ENCODE peak calls at places on chromosomes 4 and X, in six cellular contexts. Z is H9, U is IMR-90, E is trophoblast cell, H is H1, A is mesenchymal stem cell. T is an unnamed sample.

GRCh38 chr4:97923096-97923495 is 220.2 kb downstream of the STPG2 start:
- DNase-seq in E (no peak), H (no peak), U (no peak), Z (no peak), A (no peak), T (no peak)

GRCh38 chrX:69150294-69150960 is 14.8 kb downstream of the PJA1 start:
- DNase-seq in U (no peak), A (no peak), E (peak; percentile 57), H (no peak), Z (no peak), T (no peak)

GRCh38 chr4:148782284-148782683 is 340.1 kb upstream of the NR3C2 start:
- DNase-seq in U (no peak), Z (peak; percentile 92), H (peak; percentile 72), E (peak; percentile 43), A (no peak), T (peak; percentile 24)

GRCh38 chrX:444305-444704 is 57.6 kb upstream of the PPP2R3B start:
- DNase-seq in H (no peak), Z (no peak), A (no peak), U (no peak), E (no peak), T (no peak)

GRCh38 chr4:40550900-40551546 is 78.6 kb downstream of the RBM47 start:
- DNase-seq in Z (no peak), H (no peak), E (no peak), U (peak; percentile 52), A (peak; percentile 45), T (no peak)

GRCh38 chrX:119981286-119982070 is 37.9 kb upstream of the NKAP start:
- DNase-seq in A (peak; percentile 33), H (no peak), Z (peak; percentile 60), U (peak; percentile 5), E (peak; percentile 10), T (no peak)

GRCh38 chr4:138804705-138805104 is 210.9 kb upstream of the NOCT start:
- DNase-seq in Z (no peak), A (no peak), H (no peak), E (peak; percentile 33), U (peak; percentile 7), T (no peak)

GRCh38 chrX:120406638-120407037 is 44.7 kb downstream of the ATP1B4 start:
- DNase-seq in A (no peak), U (no peak), Z (no peak), H (no peak), E (no peak), T (no peak)

GRCh38 chr4:108635070-108635655 is 14.8 kb downstream of the RPL34 start:
- DNase-seq in U (no peak), E (no peak), Z (no peak), H (no peak), A (no peak), T (no peak)

GRCh38 chr4:112938461-112939058 is 110.9 kb upstream of the ANK2 start:
- DNase-seq in E (no peak), H (no peak), Z (no peak), U (peak; percentile 36), A (peak; percentile 65), T (peak; percentile 54)

GRCh38 chr4:123444298-123444731 is 47.7 kb downstream of the SPRY1 start:
- DNase-seq in Z (peak; percentile 65), A (peak; percentile 78), E (no peak), U (peak; percentile 56), H (peak; percentile 43), T (peak; percentile 89)

GRCh38 chr4:3115637-3116300 is 41.3 kb downstream of the HTT start:
- DNase-seq in H (no peak), U (peak; percentile 81), Z (no peak), E (peak; percentile 60), A (peak; percentile 78), T (no peak)

GRCh38 chr4:85127653-85128052 is 161.2 kb upstream of the WDFY3 start:
- DNase-seq in E (peak; percentile 38), H (peak; percentile 59), A (peak; percentile 35), Z (peak; percentile 88), U (no peak), T (peak; percentile 48)

GRCh38 chr4:2937986-2938385 is 25.2 kb downstream of the NOP14 start:
- DNase-seq in H (no peak), U (no peak), Z (no peak), E (no peak), A (no peak), T (no peak)

GRCh38 chr4:165294907-165295306 is 32.6 kb upstream of the MSMO1 start:
- DNase-seq in H (no peak), U (no peak), A (no peak), E (no peak), Z (no peak), T (no peak)

GRCh38 chr4:178553201-178553600 is 1111.0 kb upstream of the AGA start:
- DNase-seq in U (no peak), Z (no peak), E (no peak), A (no peak), H (no peak), T (no peak)

GRCh38 chr4:43316813-43317212 is 424.3 kb downstream of the GRXCR1 start:
- DNase-seq in U (peak; percentile 58), A (no peak), Z (no peak), E (no peak), H (no peak), T (no peak)

DNA sequence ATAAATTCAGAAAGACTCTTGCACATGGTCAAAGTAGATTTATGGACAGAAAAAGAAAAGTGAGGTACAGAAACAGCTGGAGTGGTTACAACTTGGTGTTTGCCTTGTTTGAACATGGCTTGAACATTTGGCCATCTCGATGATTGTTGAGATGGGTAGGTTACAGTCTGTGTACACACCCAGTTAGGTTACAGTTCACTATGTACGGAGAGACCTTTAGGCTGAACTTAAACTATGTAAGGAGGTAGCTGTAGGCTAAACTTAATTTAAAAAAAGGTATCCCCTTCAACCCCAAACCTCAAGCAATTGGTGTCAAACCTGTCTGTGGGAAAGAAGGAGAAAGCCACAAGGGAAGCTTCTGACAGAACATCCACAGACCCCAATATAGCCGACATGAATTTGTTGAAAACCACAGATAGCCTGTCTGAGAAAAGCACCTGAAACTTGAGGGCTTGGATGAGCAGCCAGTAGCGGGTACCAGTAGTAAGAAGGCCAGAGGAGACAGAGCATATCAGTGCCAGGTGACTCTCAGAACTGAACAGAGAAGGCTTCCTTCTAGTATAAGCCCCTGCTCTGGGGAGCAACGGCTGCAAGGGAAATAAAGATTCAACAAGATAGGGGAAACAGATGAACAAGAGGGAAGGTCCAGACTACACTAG is 247.9 kb upstream of the GALNTL6 start:
- DNase-seq in E (no peak), U (no peak), A (no peak), Z (no peak), H (no peak), T (no peak)
- H4K8ac ChIP-seq in E (no peak overlapping the region), U (no peak overlapping the region), A (no peak overlapping the region), Z (no peak overlapping the region), H (no peak overlapping the region), T (no peak overlapping the region)

GRCh38 chr4:173328236-173328901 is 5.8 kb downstream of the HMGB2 start:
- DNase-seq in E (no peak), A (no peak), H (no peak), Z (no peak), U (peak; percentile 7), T (no peak)
- H2AK5ac ChIP-seq in E (no peak overlapping the region), A (no peak overlapping the region), H (no peak overlapping the region), Z (no peak overlapping the region), U (no peak overlapping the region), T (no peak overlapping the region)

GRCh38 chr4:38985363-38986065 is 46.7 kb downstream of the TMEM156 start:
- DNase-seq in H (no peak), Z (no peak), E (no peak), U (no peak), A (no peak), T (peak; percentile 52)

GRCh38 chr4:38989487-38989886 is 42.7 kb downstream of the TMEM156 start:
- DNase-seq in U (peak; percentile 65), H (no peak), E (no peak), A (no peak), Z (no peak), T (no peak)

GRCh38 chr4:38983756-38984647 is 48.2 kb downstream of the TMEM156 start:
- DNase-seq in U (peak; percentile 56), Z (no peak), A (peak; percentile 83), H (no peak), E (no peak), T (peak; percentile 23)

GRCh38 chr4:38990241-38990640 is 42.0 kb downstream of the TMEM156 start:
- DNase-seq in U (no peak), H (no peak), E (no peak), Z (no peak), A (no peak), T (no peak)

DNA sequence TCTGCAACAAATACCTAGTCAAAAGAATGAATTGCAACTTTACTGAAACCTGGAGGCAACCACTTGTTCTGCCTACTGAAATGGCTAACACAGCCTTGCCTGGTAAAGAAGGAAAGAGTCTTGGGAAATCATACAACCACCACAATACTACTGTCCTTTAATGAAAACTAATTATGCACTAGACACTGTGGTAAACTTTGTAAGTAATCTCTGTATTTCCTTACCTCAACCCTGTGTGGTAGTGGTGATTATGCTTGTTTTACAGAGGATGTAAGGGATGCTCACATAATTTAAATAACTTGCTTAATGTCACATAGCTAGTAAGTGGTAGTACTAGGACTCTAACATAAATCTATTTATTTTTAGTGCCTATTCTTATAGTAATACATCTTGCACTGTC is 44.7 kb downstream of the TMEM156 start:
- DNase-seq in U (no peak), Z (no peak), H (no peak), E (no peak), A (no peak), T (no peak)
- H2AFZ ChIP-seq in U (no peak overlapping the region), Z (no peak overlapping the region), H (no peak overlapping the region), E (no peak overlapping the region), A (no peak overlapping the region), T (no peak overlapping the region)

GRCh38 chr4:173170210-173170778 is 1.7 kb downstream of the GALNT7 start:
- DNase-seq in E (no peak), A (peak; percentile 40), Z (no peak), H (no peak), U (no peak), T (no peak)

GRCh38 chr4:173167793-173168395 is 717 bp upstream of the GALNT7 start:
- DNase-seq in Z (peak; percentile 66), H (no peak), E (no peak), A (peak; percentile 53), U (peak; percentile 30), T (no peak)

GRCh38 chr4:173169178-173169427 is 492 bp downstream of the GALNT7 start:
- DNase-seq in U (no peak), H (no peak), Z (no peak), A (no peak), E (peak; percentile 29), T (no peak)

GRCh38 chr4:173169428-173170209 is 1.0 kb downstream of the GALNT7 start:
- DNase-seq in U (peak; percentile 62), H (no peak), Z (peak; percentile 64), A (peak; percentile 73), E (peak; percentile 52), T (peak; percentile 70)

DNA sequence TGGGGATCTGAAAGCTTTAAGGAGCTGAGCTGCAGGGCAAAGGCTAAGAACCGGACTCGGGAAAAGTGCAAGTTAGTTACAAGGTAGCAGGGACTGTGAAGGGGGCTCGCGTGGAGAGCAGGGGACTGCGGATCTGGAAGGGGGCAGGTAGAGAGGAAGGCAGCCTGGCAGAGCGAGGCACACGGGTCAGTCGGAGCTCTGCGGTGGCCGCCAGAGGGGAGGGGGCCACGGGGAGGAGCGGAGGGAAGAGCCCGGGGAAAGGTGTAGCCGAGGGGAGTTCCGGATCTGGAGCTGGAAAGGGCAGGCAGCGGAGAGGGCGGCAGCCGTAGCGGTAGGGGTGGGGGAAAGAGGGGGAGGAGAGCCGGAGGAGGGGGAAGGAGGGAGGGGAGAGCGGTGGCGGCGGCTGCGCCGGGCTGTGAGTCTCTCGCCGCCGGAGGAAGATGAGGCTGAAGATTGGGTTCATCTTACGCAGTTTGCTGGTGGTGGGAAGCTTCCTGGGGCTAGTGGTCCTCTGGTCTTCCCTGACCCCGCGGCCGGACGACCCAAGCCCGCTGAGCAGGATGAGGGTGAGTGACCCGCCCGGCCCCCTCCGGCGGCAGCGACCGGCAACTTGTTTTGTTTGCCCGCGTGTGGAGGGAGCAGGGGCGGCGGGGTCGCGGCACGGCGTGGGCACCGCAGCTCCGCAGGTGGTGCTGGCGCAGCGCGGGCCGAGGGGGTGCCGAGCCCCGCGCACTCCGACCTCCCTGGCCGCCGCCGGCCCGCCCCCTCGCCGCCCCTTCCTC is at the start of gene GALNT7:
- DNase-seq in Z (peak; percentile 88), H (peak; percentile 54), A (peak; percentile 69), E (peak; percentile 51), U (peak; percentile 52), T (peak; percentile 68)
- H4K8ac ChIP-seq in Z (no peak within 1 kb of the TSS), H (peak within 1 kb of the TSS; percentile 90), A (peak within 1 kb of the TSS; percentile 64), E (peak within 1 kb of the TSS; percentile 97), U (peak within 1 kb of the TSS; percentile 74), T (peak within 1 kb of the TSS; percentile 17)